ENCODE peak calls at places on chromosome 5, in four cellular contexts. One of them, this sample, is unnamed. For H3K4me1, the result is how much of the 10 kb centered on the place peaks cover.

GRCh38 chr5:36045895-36046294 is 20.8 kb downstream of the UGT3A2 start:
- DNase-seq in CD8-positive, alpha-beta memory T cell: no peak
- DNase-seq in neural progenitor cell: no peak
- DNase-seq in CD8-positive, alpha-beta T cell: no peak
- DNase-seq in this sample: no peak

GRCh38 chr5:375336-375920 is 53.9 kb downstream of the AHRR start:
- DNase-seq in neural progenitor cell: no peak
- DNase-seq in CD8-positive, alpha-beta T cell: no peak
- DNase-seq in CD8-positive, alpha-beta memory T cell: no peak
- DNase-seq in this sample: no peak

GRCh38 chr5:2536632-2537031 is 214.8 kb downstream of the IRX2 start:
- DNase-seq in CD8-positive, alpha-beta T cell: no peak
- DNase-seq in CD8-positive, alpha-beta memory T cell: no peak
- DNase-seq in neural progenitor cell: no peak
- DNase-seq in this sample: no peak

GRCh38 chr5:53249529-53249928 is 140.0 kb upstream of the MOCS2 start:
- DNase-seq in CD8-positive, alpha-beta T cell: no peak
- DNase-seq in CD8-positive, alpha-beta memory T cell: no peak
- DNase-seq in neural progenitor cell: no peak
- DNase-seq in this sample: no peak

GRCh38 chr5:360277-361027 is 38.9 kb downstream of the AHRR start:
- DNase-seq in CD8-positive, alpha-beta memory T cell: no peak
- DNase-seq in CD8-positive, alpha-beta T cell: no peak
- DNase-seq in neural progenitor cell: no peak
- DNase-seq in this sample: no peak

GRCh38 chr5:39697891-39698290 is 273.1 kb upstream of the DAB2 start:
- DNase-seq in CD8-positive, alpha-beta memory T cell: no peak
- DNase-seq in neural progenitor cell: no peak
- DNase-seq in CD8-positive, alpha-beta T cell: no peak
- DNase-seq in this sample: no peak

GRCh38 chr5:368162-369084 is 46.9 kb downstream of the AHRR start:
- DNase-seq in CD8-positive, alpha-beta memory T cell: no peak
- DNase-seq in neural progenitor cell: no peak
- DNase-seq in CD8-positive, alpha-beta T cell: no peak
- DNase-seq in this sample: no peak

GRCh38 chr5:135543151-135543818 is 7.5 kb upstream of the NEUROG1 start:
- DNase-seq in neural progenitor cell: peak
- DNase-seq in CD8-positive, alpha-beta T cell: no peak
- DNase-seq in CD8-positive, alpha-beta memory T cell: no peak
- DNase-seq in this sample: no peak

GRCh38 chr5:96821260-96821916 is 13.6 kb upstream of the ERAP1 start:
- DNase-seq in CD8-positive, alpha-beta memory T cell: no peak
- DNase-seq in CD8-positive, alpha-beta T cell: no peak
- DNase-seq in neural progenitor cell: no peak
- DNase-seq in this sample: no peak

GRCh38 chr5:143913008-143913752 is 101.2 kb downstream of the HMHB1 start:
- DNase-seq in CD8-positive, alpha-beta memory T cell: no peak
- DNase-seq in CD8-positive, alpha-beta T cell: no peak
- DNase-seq in neural progenitor cell: no peak
- DNase-seq in this sample: no peak

GRCh38 chr5:61052870-61053269 is 107.9 kb downstream of the NDUFAF2 start:
- DNase-seq in CD8-positive, alpha-beta T cell: no peak
- DNase-seq in neural progenitor cell: no peak
- DNase-seq in CD8-positive, alpha-beta memory T cell: no peak
- DNase-seq in this sample: no peak

GRCh38 chr5:159210306-159210722 is 961 bp upstream of the RNF145 start:
- DNase-seq in neural progenitor cell: no peak
- DNase-seq in CD8-positive, alpha-beta T cell: no peak
- DNase-seq in CD8-positive, alpha-beta memory T cell: no peak
- DNase-seq in this sample: no peak

GRCh38 chr5:8773091-8773615 is 772.7 kb downstream of the SEMA5A start:
- DNase-seq in CD8-positive, alpha-beta T cell: no peak
- DNase-seq in neural progenitor cell: no peak
- DNase-seq in CD8-positive, alpha-beta memory T cell: no peak
- DNase-seq in this sample: no peak

GRCh38 chr5:59661306-59661705 is 232.2 kb downstream of the PDE4D start:
- DNase-seq in neural progenitor cell: no peak
- DNase-seq in CD8-positive, alpha-beta memory T cell: no peak
- DNase-seq in CD8-positive, alpha-beta T cell: no peak
- DNase-seq in this sample: no peak

GRCh38 chr5:59660737-59661136 is 232.8 kb downstream of the PDE4D start:
- DNase-seq in CD8-positive, alpha-beta memory T cell: no peak
- DNase-seq in CD8-positive, alpha-beta T cell: no peak
- DNase-seq in neural progenitor cell: no peak
- DNase-seq in this sample: no peak

GRCh38 chr5:59666709-59667108 is 226.8 kb downstream of the PDE4D start:
- DNase-seq in neural progenitor cell: no peak
- DNase-seq in CD8-positive, alpha-beta memory T cell: no peak
- DNase-seq in CD8-positive, alpha-beta T cell: no peak
- DNase-seq in this sample: no peak

GRCh38 chr5:59661939-59662615 is 231.4 kb downstream of the PDE4D start:
- DNase-seq in CD8-positive, alpha-beta memory T cell: no peak
- DNase-seq in neural progenitor cell: no peak
- DNase-seq in CD8-positive, alpha-beta T cell: no peak
- DNase-seq in this sample: no peak

DNA sequence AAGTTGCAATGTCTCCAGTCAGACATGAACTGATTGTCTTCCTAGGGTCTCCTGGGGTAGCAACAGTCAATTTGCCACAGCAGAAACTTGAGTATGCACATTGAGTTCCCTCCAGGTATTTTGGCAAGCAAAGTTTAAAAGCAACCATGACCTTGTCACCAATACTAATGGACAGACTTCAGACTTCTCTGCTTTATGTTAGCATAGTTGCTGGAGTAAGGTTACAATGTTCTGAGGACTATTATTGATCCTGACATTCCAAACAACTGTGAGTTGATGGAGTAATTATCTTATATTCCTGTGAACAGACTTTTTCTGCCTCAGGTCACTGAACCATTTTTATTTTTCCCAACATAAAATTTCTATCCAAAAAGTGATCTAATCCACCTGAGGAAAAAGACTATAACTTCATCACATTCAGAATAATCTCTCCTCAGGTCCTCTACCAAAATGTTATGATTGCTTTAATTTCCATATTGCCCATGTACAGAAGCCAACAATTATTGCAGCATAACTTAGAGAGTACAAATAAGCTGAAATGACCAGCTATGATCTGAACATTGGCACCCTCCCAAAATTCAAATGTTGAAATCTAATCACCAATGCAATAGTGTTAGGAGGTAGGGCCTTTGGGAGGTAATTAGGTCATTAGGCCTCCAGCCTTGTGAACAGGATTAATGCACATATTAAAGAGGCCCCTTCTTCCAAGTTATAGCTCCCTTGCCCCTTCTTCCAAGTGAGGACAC is 228.3 kb downstream of the PDE4D start:
- DNase-seq in CD8-positive, alpha-beta memory T cell: no peak
- DNase-seq in neural progenitor cell: no peak
- DNase-seq in CD8-positive, alpha-beta T cell: no peak
- DNase-seq in this sample: no peak
- H3K4me1 ChIP-seq in CD8-positive, alpha-beta memory T cell: under half
- H3K4me1 ChIP-seq in neural progenitor cell: under half
- H3K4me1 ChIP-seq in CD8-positive, alpha-beta T cell: under half
- H3K4me1 ChIP-seq in this sample: under half

GRCh38 chr5:147453901-147454814 is 55.7 kb downstream of the DPYSL3 start:
- DNase-seq in CD8-positive, alpha-beta memory T cell: peak
- DNase-seq in CD8-positive, alpha-beta T cell: peak
- DNase-seq in neural progenitor cell: peak
- DNase-seq in this sample: peak

GRCh38 chr5:147450596-147450995 is 59.3 kb downstream of the DPYSL3 start:
- DNase-seq in CD8-positive, alpha-beta memory T cell: no peak
- DNase-seq in CD8-positive, alpha-beta T cell: no peak
- DNase-seq in neural progenitor cell: peak
- DNase-seq in this sample: no peak

GRCh38 chr5:147451125-147451524 is 58.7 kb downstream of the DPYSL3 start:
- DNase-seq in CD8-positive, alpha-beta memory T cell: no peak
- DNase-seq in neural progenitor cell: peak
- DNase-seq in CD8-positive, alpha-beta T cell: no peak
- DNase-seq in this sample: no peak

GRCh38 chr5:147455321-147455720 is 54.5 kb downstream of the DPYSL3 start:
- DNase-seq in neural progenitor cell: peak
- DNase-seq in CD8-positive, alpha-beta T cell: no peak
- DNase-seq in CD8-positive, alpha-beta memory T cell: no peak
- DNase-seq in this sample: no peak

GRCh38 chr5:147452137-147452838 is 57.6 kb downstream of the DPYSL3 start:
- DNase-seq in neural progenitor cell: peak
- DNase-seq in CD8-positive, alpha-beta T cell: no peak
- DNase-seq in CD8-positive, alpha-beta memory T cell: no peak
- DNase-seq in this sample: no peak
- H3K4me1 ChIP-seq in neural progenitor cell: half or more
- H3K4me1 ChIP-seq in CD8-positive, alpha-beta T cell: under half
- H3K4me1 ChIP-seq in CD8-positive, alpha-beta memory T cell: under half
- H3K4me1 ChIP-seq in this sample: under half

GRCh38 chr5:124572973-124573372 is 173.5 kb downstream of the ZNF608 start:
- DNase-seq in neural progenitor cell: no peak
- DNase-seq in CD8-positive, alpha-beta memory T cell: no peak
- DNase-seq in CD8-positive, alpha-beta T cell: no peak
- DNase-seq in this sample: no peak

GRCh38 chr5:124575731-124576130 is 170.7 kb downstream of the ZNF608 start:
- DNase-seq in CD8-positive, alpha-beta memory T cell: no peak
- DNase-seq in neural progenitor cell: no peak
- DNase-seq in CD8-positive, alpha-beta T cell: no peak
- DNase-seq in this sample: no peak

GRCh38 chr5:124580512-124580911 is 165.9 kb downstream of the ZNF608 start:
- DNase-seq in CD8-positive, alpha-beta T cell: no peak
- DNase-seq in CD8-positive, alpha-beta memory T cell: no peak
- DNase-seq in neural progenitor cell: no peak
- DNase-seq in this sample: no peak

GRCh38 chr5:124574521-124575436 is 171.7 kb downstream of the ZNF608 start:
- DNase-seq in neural progenitor cell: peak
- DNase-seq in CD8-positive, alpha-beta memory T cell: no peak
- DNase-seq in CD8-positive, alpha-beta T cell: no peak
- DNase-seq in this sample: no peak

DNA sequence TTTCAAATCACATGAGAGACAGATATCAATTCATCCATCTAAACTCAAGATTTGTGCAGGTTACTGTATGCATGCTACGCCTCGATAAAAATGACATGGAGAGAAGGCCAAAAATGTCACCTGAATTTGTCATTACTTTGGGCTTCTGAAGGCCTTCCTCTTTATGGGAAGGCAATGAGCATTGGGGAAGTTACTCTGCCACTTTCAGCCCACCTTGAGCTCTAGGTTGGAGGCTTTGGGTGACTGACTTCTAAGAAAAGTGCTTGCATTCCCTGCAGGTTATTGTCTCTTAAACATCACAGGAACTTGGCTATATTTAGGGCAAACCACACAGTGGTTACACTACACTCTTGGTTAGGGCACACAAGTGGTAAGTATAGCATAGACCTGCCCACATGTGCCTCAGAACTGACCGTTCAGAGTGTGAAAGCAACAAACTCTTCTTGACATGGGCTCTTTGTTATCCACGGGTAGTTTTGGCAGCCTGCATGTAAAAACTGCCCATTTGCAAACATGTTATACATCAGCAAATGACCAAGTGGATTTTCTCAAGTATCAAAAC is 169.5 kb downstream of the ZNF608 start:
- DNase-seq in neural progenitor cell: no peak
- DNase-seq in CD8-positive, alpha-beta memory T cell: no peak
- DNase-seq in CD8-positive, alpha-beta T cell: no peak
- DNase-seq in this sample: no peak
- H3K4me1 ChIP-seq in neural progenitor cell: half or more
- H3K4me1 ChIP-seq in CD8-positive, alpha-beta memory T cell: under half
- H3K4me1 ChIP-seq in CD8-positive, alpha-beta T cell: under half
- H3K4me1 ChIP-seq in this sample: under half

GRCh38 chr5:72305194-72306142 is 14.6 kb downstream of the MRPS27 start:
- DNase-seq in CD8-positive, alpha-beta T cell: no peak
- DNase-seq in CD8-positive, alpha-beta memory T cell: no peak
- DNase-seq in neural progenitor cell: peak
- DNase-seq in this sample: no peak
- H3K4me1 ChIP-seq in CD8-positive, alpha-beta T cell: under half
- H3K4me1 ChIP-seq in CD8-positive, alpha-beta memory T cell: under half
- H3K4me1 ChIP-seq in neural progenitor cell: under half
- H3K4me1 ChIP-seq in this sample: under half

DNA sequence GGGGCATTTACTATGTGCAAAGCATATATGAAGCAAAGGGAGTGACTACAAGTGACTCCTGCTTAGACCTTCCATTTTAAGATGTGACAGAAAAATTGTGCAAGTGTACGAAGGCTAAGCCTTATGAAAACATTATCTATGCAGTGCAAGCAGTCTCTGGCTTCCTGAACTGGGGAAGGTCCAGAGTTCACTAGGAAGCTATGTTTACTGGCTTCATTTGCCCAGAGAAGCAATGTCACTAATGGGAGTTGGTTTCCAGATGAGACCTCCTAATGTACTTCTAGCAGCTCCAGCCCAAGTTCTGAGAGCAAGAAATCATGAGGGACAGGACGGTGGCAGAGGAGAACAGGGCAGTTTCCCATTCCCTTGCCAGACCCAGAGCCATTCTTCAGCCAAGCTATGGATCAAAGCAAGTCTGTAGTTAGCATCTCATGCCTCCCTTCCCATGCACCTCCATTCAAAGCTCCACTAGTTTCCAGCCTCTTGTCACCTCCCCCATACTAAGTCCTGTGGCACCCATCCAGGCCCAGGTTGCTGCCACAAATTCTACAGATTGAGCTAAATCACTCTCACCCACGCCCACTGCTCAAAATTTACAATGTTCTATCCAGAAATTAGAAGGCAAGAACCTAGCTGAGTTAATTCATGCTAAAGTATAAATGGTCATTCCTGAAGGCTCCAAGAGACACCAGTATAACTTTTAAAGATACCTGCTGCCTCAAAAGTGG is 21.8 kb downstream of the MCTP1 start:
- DNase-seq in CD8-positive, alpha-beta T cell: no peak
- DNase-seq in neural progenitor cell: no peak
- DNase-seq in CD8-positive, alpha-beta memory T cell: no peak
- DNase-seq in this sample: no peak
- H3K4me1 ChIP-seq in CD8-positive, alpha-beta T cell: under half
- H3K4me1 ChIP-seq in neural progenitor cell: under half
- H3K4me1 ChIP-seq in CD8-positive, alpha-beta memory T cell: under half
- H3K4me1 ChIP-seq in this sample: under half

DNA sequence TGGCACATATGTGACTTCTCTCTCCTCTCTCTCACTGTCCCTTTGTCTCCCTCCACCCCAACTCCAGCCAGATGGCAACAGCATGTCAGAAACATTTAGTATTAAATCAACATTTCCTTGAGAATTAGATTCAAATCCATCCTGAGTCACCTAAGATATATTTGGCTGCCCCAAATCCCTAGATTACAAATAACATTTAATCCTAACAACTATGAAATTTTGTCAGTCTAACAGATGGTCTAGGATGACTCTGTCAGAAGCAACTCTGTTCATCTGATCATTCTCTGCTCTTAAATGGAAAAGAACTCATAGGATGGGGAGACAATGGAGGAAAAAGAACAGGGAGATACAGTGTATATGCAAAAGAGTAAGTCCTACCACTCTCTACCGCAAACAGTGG is 201.2 kb downstream of the TSSK1B start:
- DNase-seq in CD8-positive, alpha-beta T cell: no peak
- DNase-seq in neural progenitor cell: no peak
- DNase-seq in CD8-positive, alpha-beta memory T cell: no peak
- DNase-seq in this sample: no peak
- H3K4me1 ChIP-seq in CD8-positive, alpha-beta T cell: under half
- H3K4me1 ChIP-seq in neural progenitor cell: under half
- H3K4me1 ChIP-seq in CD8-positive, alpha-beta memory T cell: under half
- H3K4me1 ChIP-seq in this sample: under half